ENCODE peak calls at places on chromosomes 16 and 17, in four cellular contexts. O is HepG2, Y is GM12878, M is K562. W is an unnamed sample.
A peak's percentile ranks its signal among the peaks of the same experiment; 100 is the strongest.

GRCh38 chr16:16059895-16060590 is 110.6 kb downstream of the ABCC1 start:
- DNase-seq in Y (no peak), O (no peak), M (no peak), W (no peak)

GRCh38 chr17:27976331-27976730 is 66.1 kb upstream of the NLK start:
- DNase-seq in M (no peak), O (no peak), Y (peak; percentile 47), W (no peak)

GRCh38 chr16:3646348-3646920 is 8.1 kb upstream of the DNASE1 start:
- DNase-seq in M (peak; percentile 52), Y (no peak), O (peak; percentile 84), W (peak; percentile 7)

GRCh38 chr16:52191533-52192134 is 355.3 kb downstream of the TOX3 start:
- DNase-seq in Y (peak; percentile 15), O (peak; percentile 76), M (peak; percentile 69), W (peak; percentile 72)

GRCh38 chr17:17391575-17392370 is 85.0 kb upstream of the MED9 start:
- DNase-seq in Y (peak; percentile 37), M (no peak), O (no peak), W (no peak)

GRCh38 chr17:32551186-32551955 is 64.6 kb downstream of the CDK5R1 start:
- DNase-seq in M (no peak), O (no peak), Y (peak; percentile 71), W (no peak)

GRCh38 chr16:57062329-57062728 is 30.1 kb upstream of the CPNE2 start:
- DNase-seq in Y (no peak), M (peak; percentile 33), O (peak; percentile 45), W (no peak)

GRCh38 chr17:28357901-28358197 is 522 bp upstream of the POLDIP2 start:
- DNase-seq in Y (no peak), O (no peak), M (no peak), W (no peak)

GRCh38 chr16:30997887-30998711 is 12.3 kb downstream of the STX1B start:
- DNase-seq in Y (no peak), O (peak; percentile 49), M (no peak), W (no peak)

GRCh38 chr17:1796800-1797199 is 32.9 kb downstream of the SMYD4 start:
- DNase-seq in Y (no peak), M (no peak), O (no peak), W (no peak)

GRCh38 chr17:77327181-77327565 is 186.4 kb downstream of the SEC14L1 start:
- DNase-seq in M (no peak), Y (no peak), O (no peak), W (no peak)

GRCh38 chr16:52837251-52837650 is 215.4 kb downstream of the CHD9NB start:
- DNase-seq in Y (no peak), M (no peak), O (no peak), W (no peak)

GRCh38 chr17:48016112-48016511 is 21.5 kb downstream of the COPZ2 start:
- DNase-seq in M (peak; percentile 39), Y (no peak), O (no peak), W (no peak)

GRCh38 chr16:3157229-3158013 is 22.6 kb downstream of the ZNF213 start:
- DNase-seq in O (peak; percentile 89), Y (no peak), M (peak; percentile 53), W (peak; percentile 53)

GRCh38 chr17:8857919-8858318 is 9.6 kb downstream of the PIK3R6 start:
- DNase-seq in Y (peak; percentile 95), O (no peak), M (no peak), W (no peak)

GRCh38 chr17:21292867-21293845 is 8.6 kb downstream of the MAP2K3 start:
- DNase-seq in M (no peak), O (no peak), Y (no peak), W (no peak)

GRCh38 chr17:863880-864279 is 81.7 kb downstream of the MRM3 start:
- DNase-seq in M (no peak), O (no peak), Y (no peak), W (no peak)

GRCh38 chr16:35391328-35391727 is 1931.9 kb downstream of the TP53TG3F start:
- DNase-seq in O (peak; percentile 43), Y (no peak), M (no peak), W (peak; percentile 4)

DNA sequence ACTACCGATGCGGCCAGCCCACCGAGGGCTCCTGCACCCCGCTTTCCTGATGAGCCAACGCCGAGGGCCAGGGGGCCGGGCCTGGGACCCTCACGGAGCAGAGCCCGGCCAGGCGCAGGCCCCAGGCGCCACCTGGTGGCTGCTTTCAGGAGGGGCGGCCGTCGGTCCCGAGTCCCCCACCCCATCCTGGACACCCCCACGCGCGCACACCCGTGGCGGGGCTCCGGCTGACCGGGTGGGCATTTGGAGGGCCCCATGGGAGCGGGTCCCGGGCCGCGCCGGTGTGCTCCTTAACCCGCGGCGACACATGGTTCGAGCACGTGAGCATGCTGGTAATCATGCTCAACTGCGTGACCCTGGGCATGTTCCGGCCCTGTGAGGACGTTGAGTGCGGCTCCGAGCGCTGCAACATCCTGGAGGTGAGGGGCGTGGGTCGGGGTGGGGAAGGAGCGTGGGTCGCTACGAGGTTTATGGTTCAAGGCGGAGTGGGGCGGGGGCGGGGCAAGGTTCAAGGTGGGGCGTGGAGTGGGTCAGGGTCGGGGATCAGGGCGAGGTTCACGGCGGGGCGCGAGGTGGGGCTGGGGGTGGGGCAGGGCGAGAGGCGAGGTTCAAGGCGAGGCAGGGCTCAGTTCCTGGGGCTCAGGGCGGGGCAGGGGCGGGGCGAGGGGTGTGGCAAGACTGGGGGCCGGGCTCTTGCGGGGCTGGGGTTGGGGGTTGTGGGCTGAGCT is 30.2 kb downstream of the TPSG1 start:
- DNase-seq in Y (no peak), M (peak; percentile 75), O (no peak), W (peak; percentile 66)
- TF ChIP-seq BHLHE40 in Y (peak; percentile 7), M (peak; percentile 60), O (peak; percentile 54), W (no peak)

GRCh38 chr17:43360376-43360738 is 38.4 kb upstream of the ARL4D start:
- DNase-seq in O (peak; percentile 73), M (no peak), Y (no peak), W (no peak)
- TF ChIP-seq TARDBP in O (no peak), M (no peak), Y (no peak), W (no peak)

DNA sequence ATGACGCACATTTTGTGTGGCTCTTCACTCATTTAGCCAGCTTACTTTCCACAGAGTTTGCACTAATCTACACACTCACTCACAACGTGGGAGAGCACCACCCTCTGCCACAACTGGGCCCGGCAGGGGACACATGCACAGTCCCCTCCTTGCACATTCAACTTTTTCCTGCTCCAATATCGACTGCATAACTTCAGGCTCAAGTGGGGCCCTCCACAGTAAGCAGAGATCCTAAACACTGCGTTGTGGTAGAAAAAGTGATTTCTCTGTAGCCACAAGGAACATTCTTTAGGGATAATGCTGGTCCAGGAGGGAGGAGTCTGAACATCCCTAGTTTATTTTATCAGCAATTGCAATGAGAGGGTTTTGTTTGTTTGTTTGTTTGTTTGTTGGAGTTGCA is 40.0 kb downstream of the MRPS23 start:
- DNase-seq in O (no peak), M (no peak), Y (no peak), W (no peak)
- TF ChIP-seq FOXK2 in O (no peak), M (no peak), Y (no peak), W (no peak)

GRCh38 chr16:66522816-66523590 is 26.9 kb downstream of the TK2 start:
- DNase-seq in M (no peak), Y (no peak), O (no peak), W (no peak)

GRCh38 chr16:66525396-66526180 is 24.3 kb downstream of the TK2 start:
- DNase-seq in O (no peak), Y (no peak), M (no peak), W (no peak)

GRCh38 chr16:66524601-66525164 is 25.2 kb downstream of the TK2 start:
- DNase-seq in O (no peak), Y (peak; percentile 85), M (peak; percentile 46), W (no peak)

GRCh38 chr16:66521951-66522771 is 27.8 kb downstream of the TK2 start:
- DNase-seq in Y (peak; percentile 86), M (peak; percentile 51), O (no peak), W (no peak)

GRCh38 chr16:66523861-66524354 is 26.0 kb downstream of the TK2 start:
- DNase-seq in O (no peak), Y (no peak), M (no peak), W (no peak)
- TF ChIP-seq BHLHE40 in O (no peak), Y (no peak), M (no peak), W (no peak)

GRCh38 chr16:81514041-81514559 is 69.5 kb downstream of the CMIP start:
- DNase-seq in O (no peak), Y (no peak), M (peak; percentile 58), W (no peak)

GRCh38 chr16:81515281-81515680 is 70.7 kb downstream of the CMIP start:
- DNase-seq in O (no peak), M (no peak), Y (no peak), W (no peak)

GRCh38 chr16:81511371-81511770 is 66.8 kb downstream of the CMIP start:
- DNase-seq in O (peak; percentile 86), Y (no peak), M (no peak), W (no peak)

GRCh38 chr16:81514568-81515258 is 70.1 kb downstream of the CMIP start:
- DNase-seq in Y (no peak), M (no peak), O (no peak), W (no peak)

DNA sequence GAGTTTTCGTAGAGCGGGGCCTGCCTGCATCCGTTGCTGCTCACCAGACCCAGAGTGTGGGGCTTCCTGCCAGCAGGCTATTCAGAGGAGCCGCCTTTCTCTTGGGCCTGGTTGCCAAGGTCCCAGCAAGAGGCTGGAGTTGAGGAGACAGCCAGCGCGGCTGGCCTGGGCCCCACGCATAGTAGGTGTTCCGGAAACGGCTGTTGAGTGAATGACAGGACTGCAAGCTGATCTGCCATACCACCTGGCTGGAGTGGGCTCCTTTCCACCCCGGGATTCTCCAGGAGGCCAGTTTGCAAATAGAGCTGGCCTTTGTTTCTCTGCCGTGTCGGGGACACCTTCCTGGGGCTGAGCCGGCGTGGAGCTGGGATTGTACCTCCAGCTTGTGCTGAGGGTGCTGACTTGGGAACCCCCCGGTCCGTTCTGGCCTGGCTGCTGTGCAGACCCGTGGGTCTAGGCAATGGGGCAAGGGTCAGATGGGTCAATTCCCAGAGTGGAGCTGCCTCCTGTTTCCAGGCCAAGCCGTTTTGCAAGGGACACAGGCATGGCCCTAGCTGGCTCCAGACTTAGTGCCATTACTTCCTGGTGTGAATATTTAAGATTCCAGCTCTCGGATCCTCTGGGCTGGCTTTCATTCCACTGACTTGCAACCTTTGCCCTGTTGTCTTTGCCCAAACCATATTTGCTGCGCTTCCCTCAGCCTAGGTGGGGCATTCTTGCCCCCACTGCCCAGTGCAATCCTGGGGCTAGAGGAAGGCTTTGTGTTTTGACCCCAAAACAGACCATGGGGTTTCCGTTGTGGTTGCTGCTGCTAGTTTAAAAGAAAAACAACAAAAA is 68.8 kb downstream of the CMIP start:
- DNase-seq in Y (no peak), M (no peak), O (peak; percentile 90), W (no peak)
- TF ChIP-seq TARDBP in Y (no peak), M (no peak), O (no peak), W (no peak)

GRCh38 chr17:19309701-19310100 is 52.8 kb downstream of the B9D1 start:
- DNase-seq in O (no peak), M (no peak), Y (no peak), W (no peak)

GRCh38 chr17:19310151-19310550 is 52.4 kb downstream of the B9D1 start:
- DNase-seq in M (no peak), O (no peak), Y (no peak), W (no peak)

GRCh38 chr17:19312406-19312805 is 50.1 kb downstream of the B9D1 start:
- DNase-seq in O (no peak), M (no peak), Y (no peak), W (no peak)

GRCh38 chr17:19311421-19312215 is 50.9 kb downstream of the B9D1 start:
- DNase-seq in Y (no peak), M (no peak), O (no peak), W (no peak)

DNA sequence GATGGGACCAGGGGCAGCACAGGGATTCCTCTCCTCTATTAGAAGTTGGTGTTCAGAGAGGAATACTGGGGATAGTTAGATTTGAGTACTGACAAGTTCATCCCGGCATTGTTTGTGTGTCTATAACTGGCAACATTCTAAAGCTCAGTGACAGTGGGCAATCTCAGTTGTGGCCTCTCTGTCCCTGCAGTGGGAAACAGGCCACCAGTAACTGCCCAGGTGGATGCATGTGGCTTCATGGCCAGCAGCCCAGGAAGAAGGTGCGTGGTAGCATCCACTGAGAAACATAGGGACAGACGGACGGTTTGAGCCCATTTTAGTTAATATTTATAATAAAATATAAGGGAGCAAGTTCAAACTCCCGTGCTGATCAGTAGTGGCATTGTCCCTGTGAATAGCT is 51.5 kb downstream of the B9D1 start:
- DNase-seq in M (no peak), O (no peak), Y (no peak), W (no peak)
- TF ChIP-seq FOXK2 in M (no peak), O (no peak), Y (no peak), W (no peak)

W was measured in HEK293T.